ENCODE peak calls at places on chromosomes 4 and X, in five cellular contexts. One of them, this sample, is unnamed.

GRCh38 chr4:180057891-180058643 is 2185.1 kb upstream of the TENM3 start:
- DNase-seq in astrocyte: peak
- DNase-seq in kidney: peak
- DNase-seq in endodermal cell: peak
- DNase-seq in GM23248: peak
- DNase-seq in this sample: peak

GRCh38 chr4:7763788-7764187 is 175.9 kb downstream of the AFAP1 start:
- DNase-seq in astrocyte: peak
- DNase-seq in kidney: no peak
- DNase-seq in endodermal cell: no peak
- DNase-seq in GM23248: peak
- DNase-seq in this sample: peak

GRCh38 chr4:81571105-81571504 is 99.4 kb upstream of the RASGEF1B start:
- DNase-seq in astrocyte: no peak
- DNase-seq in kidney: no peak
- DNase-seq in endodermal cell: no peak
- DNase-seq in GM23248: no peak
- DNase-seq in this sample: no peak

GRCh38 chrX:151359931-151360871 is 36.8 kb upstream of the VMA21 start:
- DNase-seq in astrocyte: no peak
- DNase-seq in kidney: no peak
- DNase-seq in endodermal cell: peak
- DNase-seq in GM23248: peak
- DNase-seq in this sample: peak

GRCh38 chr4:1675802-1676137 is 8.3 kb downstream of the FAM53A start:
- DNase-seq in astrocyte: no peak
- DNase-seq in kidney: no peak
- DNase-seq in endodermal cell: no peak
- DNase-seq in GM23248: no peak
- DNase-seq in this sample: no peak

GRCh38 chrX:12881914-12882313 is 15.0 kb downstream of the TLR7 start:
- DNase-seq in astrocyte: no peak
- DNase-seq in kidney: no peak
- DNase-seq in endodermal cell: no peak
- DNase-seq in GM23248: no peak
- DNase-seq in this sample: no peak

GRCh38 chr4:181860668-181861067 is 382.5 kb upstream of the TENM3 start:
- DNase-seq in astrocyte: peak
- DNase-seq in kidney: no peak
- DNase-seq in endodermal cell: no peak
- DNase-seq in GM23248: no peak
- DNase-seq in this sample: peak

GRCh38 chrX:120839506-120839905 is 36.2 kb downstream of the CT47B1 start:
- DNase-seq in astrocyte: peak
- DNase-seq in kidney: no peak
- DNase-seq in endodermal cell: no peak
- DNase-seq in GM23248: peak
- DNase-seq in this sample: peak

GRCh38 chr4:55500072-55500471 is 46.6 kb downstream of the CLOCK start:
- DNase-seq in astrocyte: no peak
- DNase-seq in kidney: no peak
- DNase-seq in endodermal cell: no peak
- DNase-seq in GM23248: no peak
- DNase-seq in this sample: no peak

GRCh38 chr4:142615324-142615665 is 230.8 kb downstream of the INPP4B start:
- DNase-seq in astrocyte: peak
- DNase-seq in kidney: no peak
- DNase-seq in endodermal cell: no peak
- DNase-seq in GM23248: peak
- DNase-seq in this sample: peak

GRCh38 chr4:47413515-47413914 is 50.0 kb downstream of the COMMD8 start:
- DNase-seq in astrocyte: no peak
- DNase-seq in kidney: no peak
- DNase-seq in endodermal cell: no peak
- DNase-seq in GM23248: no peak
- DNase-seq in this sample: no peak

GRCh38 chr4:157014621-157015591 is 43.3 kb upstream of the PDGFC start:
- DNase-seq in astrocyte: peak
- DNase-seq in kidney: no peak
- DNase-seq in endodermal cell: peak
- DNase-seq in GM23248: peak
- DNase-seq in this sample: peak

GRCh38 chr4:186910385-186910784 is 186.7 kb upstream of the FAT1 start:
- DNase-seq in astrocyte: no peak
- DNase-seq in kidney: no peak
- DNase-seq in endodermal cell: no peak
- DNase-seq in GM23248: no peak
- DNase-seq in this sample: no peak

GRCh38 chr4:3643518-3644433 is 111.6 kb upstream of the LRPAP1 start:
- DNase-seq in astrocyte: no peak
- DNase-seq in kidney: peak
- DNase-seq in endodermal cell: no peak
- DNase-seq in GM23248: no peak
- DNase-seq in this sample: no peak

GRCh38 chr4:109434007-109434792 is 585 bp downstream of the SEC24B start:
- DNase-seq in astrocyte: peak
- DNase-seq in kidney: peak
- DNase-seq in endodermal cell: peak
- DNase-seq in GM23248: peak
- DNase-seq in this sample: peak

GRCh38 chr4:151013491-151013890 is 1.6 kb downstream of the LRBA start:
- DNase-seq in astrocyte: no peak
- DNase-seq in kidney: no peak
- DNase-seq in endodermal cell: no peak
- DNase-seq in GM23248: peak
- DNase-seq in this sample: no peak
- H3K9ac ChIP-seq in astrocyte: no peak
- H3K9ac ChIP-seq in kidney: no peak
- H3K9ac ChIP-seq in endodermal cell: peak
- H3K9ac ChIP-seq in GM23248: no peak
- H3K9ac ChIP-seq in this sample: no peak

DNA sequence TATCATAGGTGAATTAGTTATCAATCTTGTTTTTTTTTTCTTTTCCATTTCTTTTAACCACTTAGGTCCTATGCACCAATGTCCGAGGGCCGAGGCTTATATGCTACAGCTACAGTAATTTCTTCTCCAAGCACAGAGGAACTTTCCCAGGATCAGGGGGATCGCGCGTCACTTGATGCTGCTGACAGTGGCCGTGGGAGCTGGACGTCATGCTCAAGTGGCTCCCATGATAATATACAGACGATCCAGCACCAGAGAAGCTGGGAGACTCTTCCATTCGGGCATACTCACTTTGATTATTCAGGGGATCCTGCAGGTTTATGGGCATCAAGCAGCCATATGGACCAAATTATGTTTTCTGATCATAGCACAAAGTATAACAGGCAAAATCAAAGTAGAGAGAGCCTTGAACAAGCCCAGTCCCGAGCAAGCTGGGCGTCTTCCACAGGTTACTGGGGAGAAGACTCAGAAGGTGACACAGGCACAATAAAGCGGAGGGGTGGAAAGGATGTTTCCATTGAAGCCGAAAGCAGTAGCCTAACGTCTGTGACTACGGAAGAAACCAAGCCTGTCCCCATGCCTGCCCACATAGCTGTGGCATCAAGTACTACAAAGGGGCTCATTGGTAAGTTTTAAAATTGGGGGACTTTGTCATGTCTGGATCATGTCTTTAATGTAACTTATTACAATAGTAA is 250.7 kb downstream of the RAPGEF2 start:
- DNase-seq in astrocyte: no peak
- DNase-seq in kidney: no peak
- DNase-seq in endodermal cell: no peak
- DNase-seq in GM23248: no peak
- DNase-seq in this sample: no peak
- H3K4me3 ChIP-seq in astrocyte: no peak
- H3K4me3 ChIP-seq in kidney: no peak
- H3K4me3 ChIP-seq in endodermal cell: no peak
- H3K4me3 ChIP-seq in GM23248: no peak
- H3K4me3 ChIP-seq in this sample: no peak

DNA sequence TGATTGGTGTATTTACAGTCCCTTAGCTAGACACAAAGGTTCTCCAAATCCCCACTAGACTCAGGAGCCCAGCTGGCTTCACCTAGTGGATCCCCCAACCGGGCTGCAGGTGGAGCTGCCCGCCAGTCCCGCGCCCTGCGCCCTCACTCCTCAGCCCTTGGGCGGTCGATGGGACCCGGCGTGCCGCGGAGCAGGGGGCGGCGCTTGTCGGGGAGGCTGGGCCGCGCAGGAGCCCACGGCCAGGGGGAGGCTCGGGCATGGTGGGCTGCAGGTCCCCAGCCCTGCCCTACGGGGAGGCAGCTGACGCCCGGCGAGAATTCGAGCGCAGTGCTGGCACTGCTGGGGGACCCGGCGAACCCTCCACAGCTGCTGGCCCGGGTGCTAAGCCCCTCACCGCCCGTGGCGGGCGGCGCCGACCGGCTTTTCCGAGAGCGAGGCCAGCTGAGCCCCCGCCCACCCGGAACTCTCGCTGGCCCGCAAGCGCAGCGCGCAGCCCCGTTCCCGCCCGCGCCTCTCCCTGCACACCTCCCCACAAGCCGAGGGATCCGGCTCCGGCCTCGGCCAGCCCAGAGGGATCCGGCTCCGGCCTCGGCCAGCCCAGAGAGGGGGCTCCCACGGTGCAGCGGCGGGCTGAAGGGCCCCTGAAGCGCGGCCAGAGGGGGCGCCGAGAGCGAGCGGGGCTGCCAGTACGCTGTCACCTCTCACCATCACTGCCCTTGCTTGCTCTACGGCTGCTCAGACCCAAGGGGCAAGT is 39.4 kb downstream of the WFS1 start:
- DNase-seq in astrocyte: no peak
- DNase-seq in kidney: no peak
- DNase-seq in endodermal cell: peak
- DNase-seq in GM23248: peak
- DNase-seq in this sample: peak
- H3K9ac ChIP-seq in astrocyte: peak
- H3K9ac ChIP-seq in kidney: no peak
- H3K9ac ChIP-seq in endodermal cell: peak
- H3K9ac ChIP-seq in GM23248: no peak
- H3K9ac ChIP-seq in this sample: no peak

GRCh38 chr4:119138046-119138445 is 2.4 kb downstream of the MYOZ2 start:
- DNase-seq in astrocyte: peak
- DNase-seq in kidney: no peak
- DNase-seq in endodermal cell: no peak
- DNase-seq in GM23248: no peak
- DNase-seq in this sample: peak
- H3K4me3 ChIP-seq in astrocyte: no peak
- H3K4me3 ChIP-seq in kidney: no peak
- H3K4me3 ChIP-seq in endodermal cell: no peak
- H3K4me3 ChIP-seq in GM23248: no peak
- H3K4me3 ChIP-seq in this sample: peak

GRCh38 chr4:158291334-158292055 is 81.2 kb downstream of the TMEM144 start:
- DNase-seq in astrocyte: no peak
- DNase-seq in kidney: peak
- DNase-seq in endodermal cell: no peak
- DNase-seq in GM23248: no peak
- DNase-seq in this sample: no peak
- H3K9ac ChIP-seq in astrocyte: no peak
- H3K9ac ChIP-seq in kidney: no peak
- H3K9ac ChIP-seq in endodermal cell: no peak
- H3K9ac ChIP-seq in GM23248: no peak
- H3K9ac ChIP-seq in this sample: no peak

GRCh38 chrX:41445171-41445570 is 2.0 kb upstream of the NYX start:
- DNase-seq in astrocyte: no peak
- DNase-seq in kidney: no peak
- DNase-seq in endodermal cell: peak
- DNase-seq in GM23248: no peak
- DNase-seq in this sample: no peak
- H3K4me3 ChIP-seq in astrocyte: no peak
- H3K4me3 ChIP-seq in kidney: no peak
- H3K4me3 ChIP-seq in endodermal cell: no peak
- H3K4me3 ChIP-seq in GM23248: no peak
- H3K4me3 ChIP-seq in this sample: no peak

This sample was measured in adipocyte.